ENCODE peak calls at places on chromosome 2, in ten cellular contexts. F is BJ; W is adrenal gland; E is globus pallidus; D is OCI-M1; M is stimulated activated CD4-positive, alpha-beta T cell treated with anti-CD3 and anti-CD28 coated beads, Interleukin-2, amount 100 ng/mL, for 24 hours; H is CD8-positive, alpha-beta memory T cell; O is hypothalamus; C is effector memory CD8-positive, alpha-beta T cell; N is sigmoid colon. G is an unnamed sample.

GRCh38 chr2:179948058-179948457 is 59.0 kb downstream of the CWC22 start:
- DNase-seq in F (no peak), W (no peak), E (no peak), D (no peak), M (no peak), H (no peak), O (no peak), C (no peak), N (no peak), G (no peak)

GRCh38 chr2:138708682-138709241 is 71.4 kb downstream of the NXPH2 start:
- DNase-seq in F (no peak), W (no peak), E (peak; percentile 5), D (no peak), M (no peak), H (no peak), O (no peak), C (no peak), N (no peak), G (peak; percentile 47)

GRCh38 chr2:122528061-122528460 is 772.6 kb downstream of the TSN start:
- DNase-seq in F (no peak), W (no peak), E (no peak), D (no peak), M (no peak), H (no peak), O (no peak), C (no peak), N (no peak), G (no peak)

GRCh38 chr2:216606551-216607527 is 26.4 kb upstream of the IGFBP2 start:
- DNase-seq in F (no peak), W (no peak), E (no peak), D (no peak), M (peak; percentile 76), H (peak; percentile 12), O (no peak), C (peak; percentile 21), N (no peak), G (no peak)

GRCh38 chr2:117945296-117945695 is 68.6 kb downstream of the CCDC93 start:
- DNase-seq in F (no peak), W (no peak), E (no peak), D (no peak), M (no peak), H (no peak), O (no peak), C (no peak), N (no peak), G (no peak)

GRCh38 chr2:16652296-16653082 is 13.1 kb downstream of the CYRIA start:
- DNase-seq in F (no peak), W (no peak), E (no peak), D (no peak), M (no peak), H (no peak), O (no peak), C (no peak), N (peak; percentile 71), G (no peak)

GRCh38 chr2:171316755-171317337 is 116.9 kb downstream of the METTL8 start:
- DNase-seq in F (no peak), W (no peak), E (no peak), D (no peak), M (no peak), H (no peak), O (no peak), C (no peak), N (no peak), G (no peak)

GRCh38 chr2:25473758-25474335 is 132.1 kb upstream of the DNMT3A start:
- DNase-seq in F (no peak), W (peak; percentile 17), E (peak; percentile 18), D (peak; percentile 44), M (no peak), H (no peak), O (no peak), C (no peak), N (no peak), G (peak; percentile 55)

GRCh38 chr2:25043241-25043867 is 1.5 kb downstream of the EFR3B start:
- DNase-seq in F (peak; percentile 23), W (no peak), E (no peak), D (no peak), M (peak; percentile 61), H (peak; percentile 13), O (no peak), C (peak; percentile 14), N (peak; percentile 46), G (no peak)